ENCODE peak calls at places on chromosomes 7 and 10, in four cellular contexts. F is K562, D is GM12878, X is IMR-90. U is an unnamed sample.

GRCh38 chr10:48213047-48213446 is 61.4 kb downstream of the FRMPD2 start:
- DNase-seq in X (no peak), F (no peak), D (no peak), U (no peak)

GRCh38 chr10:32942081-32942480 is 15.9 kb downstream of the ITGB1 start:
- DNase-seq in X (no peak), D (no peak), F (no peak), U (no peak)

GRCh38 chr7:7664344-7664743 is 23.8 kb downstream of the UMAD1 start:
- DNase-seq in F (no peak), X (no peak), D (no peak), U (no peak)

GRCh38 chr7:24395512-24395911 is 111.5 kb downstream of the NPY start:
- DNase-seq in D (no peak), X (no peak), F (peak), U (no peak)

GRCh38 chr10:21467633-21468032 is 57.8 kb downstream of the SKIDA1 start:
- DNase-seq in X (no peak), D (no peak), F (no peak), U (no peak)

GRCh38 chr10:3906511-3907111 is 121.6 kb upstream of the KLF6 start:
- DNase-seq in D (no peak), F (no peak), X (peak), U (no peak)

GRCh38 chr7:42625391-42625790 is 286.5 kb downstream of the C7orf25 start:
- DNase-seq in X (no peak), F (no peak), D (no peak), U (no peak)

GRCh38 chr7:45574521-45575500 is 643 bp downstream of the ADCY1 start:
- DNase-seq in F (peak), D (no peak), X (peak), U (peak)

GRCh38 chr10:13587367-13587766 is 602 bp downstream of the PRPF18 start:
- DNase-seq in F (peak), D (no peak), X (no peak), U (no peak)

GRCh38 chr7:129434846-129435318 is 650 bp downstream of the STRIP2 start:
- DNase-seq in D (no peak), X (peak), F (peak), U (no peak)

GRCh38 chr7:2508327-2509231 is 11.0 kb upstream of the LFNG start:
- DNase-seq in D (no peak), F (peak), X (peak), U (no peak)

GRCh38 chr7:27605689-27606269 is 56.9 kb downstream of the HIBADH start:
- DNase-seq in F (no peak), X (peak), D (no peak), U (peak)

GRCh38 chr7:141150465-141150864 is 76.6 kb downstream of the TMEM178B start:
- DNase-seq in X (no peak), D (no peak), F (no peak), U (no peak)

GRCh38 chr10:92829042-92829785 is 19.1 kb upstream of the EXOC6 start:
- DNase-seq in X (no peak), D (no peak), F (peak), U (no peak)

GRCh38 chr7:11648980-11649379 is 183.0 kb downstream of the THSD7A start:
- DNase-seq in X (no peak), D (no peak), F (no peak), U (no peak)

GRCh38 chr7:82443801-82444219 is 233 bp upstream of the CACNA2D1 start:
- DNase-seq in D (no peak), F (no peak), X (peak), U (peak)

GRCh38 chr10:13272164-13272571 is 27.7 kb downstream of the PHYH start:
- DNase-seq in F (no peak), X (peak), D (no peak), U (no peak)

GRCh38 chr10:99435986-99436633 is 5.7 kb upstream of the GOT1 start:
- DNase-seq in D (no peak), F (peak), X (peak), U (peak)

GRCh38 chr10:77564781-77565589 is 72.6 kb downstream of the KCNMA1 start:
- DNase-seq in X (peak), F (no peak), D (no peak), U (peak)

GRCh38 chr7:45446195-45446944 is 127.8 kb upstream of the ADCY1 start:
- DNase-seq in X (no peak), F (no peak), D (peak), U (no peak)

GRCh38 chr7:99195867-99196266 is 12.0 kb downstream of the KPNA7 start:
- DNase-seq in F (no peak), X (no peak), D (no peak), U (no peak)

GRCh38 chr7:131563918-131564317 is 7.5 kb upstream of the PODXL start:
- DNase-seq in X (no peak), F (no peak), D (no peak), U (no peak)

GRCh38 chr10:12340937-12341336 is 8.4 kb upstream of the CAMK1D start:
- DNase-seq in X (no peak), F (no peak), D (no peak), U (no peak)

GRCh38 chr7:78924581-78924980 is 528.9 kb downstream of the MAGI2 start:
- DNase-seq in D (no peak), F (no peak), X (peak), U (no peak)

GRCh38 chr10:80168679-80169380 is 36.3 kb downstream of the PLAC9 start:
- DNase-seq in X (peak), F (peak), D (no peak), U (peak)

GRCh38 chr7:23232966-23233365 is 13.6 kb upstream of the GPNMB start:
- DNase-seq in F (no peak), X (no peak), D (no peak), U (no peak)

GRCh38 chr7:151082151-151083070 is 882 bp downstream of the TMUB1 start:
- DNase-seq in D (no peak), F (no peak), X (no peak), U (no peak)

GRCh38 chr10:122617476-122618270 is 57.1 kb downstream of the DMBT1 start:
- DNase-seq in F (no peak), X (no peak), D (no peak), U (no peak)
- TF ChIP-seq ELK1 in F (no peak), X (no peak), D (no peak), U (no peak)

GRCh38 chr10:91800756-91801155 is 2.5 kb downstream of the TNKS2 start:
- DNase-seq in F (no peak), X (no peak), D (no peak), U (no peak)
- TF ChIP-seq ELK1 in F (no peak), X (no peak), D (no peak), U (no peak)

DNA sequence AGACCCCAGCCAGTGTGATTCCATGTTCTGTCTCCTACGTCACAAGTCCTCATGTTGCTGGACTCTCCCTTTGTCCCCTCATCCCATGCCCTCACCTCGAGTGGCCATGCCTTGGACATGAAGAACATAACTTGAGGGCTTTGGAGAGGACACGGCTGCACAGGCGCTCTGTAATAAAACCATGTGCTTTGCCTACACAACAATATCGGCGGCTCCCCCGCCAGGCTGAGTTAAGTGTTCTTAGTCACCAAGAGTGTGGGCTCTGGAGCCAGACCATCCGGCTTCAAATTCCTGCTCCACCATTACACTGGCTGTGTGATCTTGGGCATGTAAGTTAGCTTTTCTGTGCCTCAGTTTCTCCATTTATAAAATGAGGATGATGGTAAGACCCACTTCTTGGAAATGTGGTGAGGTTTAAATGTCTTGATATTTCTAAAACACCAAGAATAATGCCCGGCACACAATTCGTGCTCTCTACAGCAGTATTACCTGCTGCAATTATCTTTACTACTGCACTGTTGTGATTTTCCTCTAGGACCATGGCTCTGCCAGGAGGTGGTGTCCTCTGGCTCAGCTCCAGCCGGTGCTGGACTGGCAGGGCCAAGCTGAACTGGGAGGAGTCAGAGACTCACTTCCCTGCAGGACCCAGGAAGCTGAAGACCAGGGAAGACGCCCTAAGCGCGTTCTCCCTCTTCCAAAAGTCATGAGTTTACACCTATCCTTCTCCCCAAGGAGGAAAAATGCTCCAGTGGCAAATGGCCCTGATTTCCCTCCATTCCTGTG is 15.7 kb downstream of the SLIT1 start:
- DNase-seq in X (no peak), D (no peak), F (no peak), U (peak)
- TF ChIP-seq ELK1 in X (no peak), D (no peak), F (no peak), U (no peak)

GRCh38 chr10:95831515-95831914 is 75.6 kb downstream of the ENTPD1 start:
- DNase-seq in F (no peak), X (no peak), D (no peak), U (no peak)
- TF ChIP-seq ELK1 in F (no peak), X (no peak), D (no peak), U (no peak)